ENCODE peak calls at places on chromosomes 5 and 9, in seven cellular contexts. One of them, this sample, is unnamed.

GRCh38 chr9:69181908-69182353 is 7.9 kb downstream of the TJP2 start:
- DNase-seq in suprapubic skin: no peak
- DNase-seq in uterus: no peak
- DNase-seq in neuronal stem cell: no peak
- DNase-seq in HepG2: no peak
- DNase-seq in psoas muscle: no peak
- DNase-seq in transverse colon: no peak
- DNase-seq in this sample: no peak

GRCh38 chr9:77386187-77386586 is 208.9 kb downstream of the VPS13A start:
- DNase-seq in uterus: no peak
- DNase-seq in transverse colon: no peak
- DNase-seq in suprapubic skin: no peak
- DNase-seq in psoas muscle: no peak
- DNase-seq in HepG2: no peak
- DNase-seq in neuronal stem cell: no peak
- DNase-seq in this sample: no peak

GRCh38 chr9:127711226-127711701 is 4.2 kb downstream of the PTRH1 start:
- DNase-seq in psoas muscle: no peak
- DNase-seq in neuronal stem cell: no peak
- DNase-seq in suprapubic skin: no peak
- DNase-seq in uterus: no peak
- DNase-seq in transverse colon: no peak
- DNase-seq in HepG2: no peak
- DNase-seq in this sample: no peak

GRCh38 chr9:16312962-16313546 is 557.4 kb downstream of the BNC2 start:
- DNase-seq in uterus: no peak
- DNase-seq in neuronal stem cell: no peak
- DNase-seq in HepG2: no peak
- DNase-seq in psoas muscle: no peak
- DNase-seq in suprapubic skin: no peak
- DNase-seq in transverse colon: no peak
- DNase-seq in this sample: no peak

GRCh38 chr5:94249430-94249829 is 369.0 kb downstream of the KIAA0825 start:
- DNase-seq in transverse colon: no peak
- DNase-seq in psoas muscle: no peak
- DNase-seq in suprapubic skin: no peak
- DNase-seq in HepG2: no peak
- DNase-seq in uterus: no peak
- DNase-seq in neuronal stem cell: no peak
- DNase-seq in this sample: no peak

GRCh38 chr9:70594546-70594945 is 180.1 kb upstream of the KLF9 start:
- DNase-seq in HepG2: no peak
- DNase-seq in uterus: no peak
- DNase-seq in transverse colon: no peak
- DNase-seq in suprapubic skin: no peak
- DNase-seq in psoas muscle: no peak
- DNase-seq in neuronal stem cell: no peak
- DNase-seq in this sample: no peak

GRCh38 chr5:171336486-171337206 is 27.6 kb downstream of the TLX3 start:
- DNase-seq in psoas muscle: no peak
- DNase-seq in neuronal stem cell: no peak
- DNase-seq in transverse colon: peak; percentile 20
- DNase-seq in HepG2: no peak
- DNase-seq in suprapubic skin: no peak
- DNase-seq in uterus: no peak
- DNase-seq in this sample: peak; percentile 13

GRCh38 chr5:115392611-115393010 is 96.2 kb upstream of the CCDC112 start:
- DNase-seq in psoas muscle: no peak
- DNase-seq in neuronal stem cell: no peak
- DNase-seq in HepG2: no peak
- DNase-seq in uterus: no peak
- DNase-seq in suprapubic skin: no peak
- DNase-seq in transverse colon: no peak
- DNase-seq in this sample: no peak

GRCh38 chr9:124770359-124771020 is 621 bp downstream of the NR6A1 start:
- DNase-seq in psoas muscle: peak; percentile 60
- DNase-seq in neuronal stem cell: no peak
- DNase-seq in suprapubic skin: no peak
- DNase-seq in transverse colon: peak; percentile 46
- DNase-seq in HepG2: no peak
- DNase-seq in uterus: no peak
- DNase-seq in this sample: no peak

GRCh38 chr5:8993031-8993430 is 552.8 kb downstream of the SEMA5A start:
- DNase-seq in psoas muscle: no peak
- DNase-seq in neuronal stem cell: no peak
- DNase-seq in HepG2: no peak
- DNase-seq in transverse colon: no peak
- DNase-seq in suprapubic skin: no peak
- DNase-seq in uterus: no peak
- DNase-seq in this sample: no peak

GRCh38 chr5:82295144-82295543 is 17.0 kb upstream of the RPS23 start:
- DNase-seq in uterus: no peak
- DNase-seq in HepG2: no peak
- DNase-seq in psoas muscle: no peak
- DNase-seq in suprapubic skin: no peak
- DNase-seq in transverse colon: no peak
- DNase-seq in neuronal stem cell: no peak
- DNase-seq in this sample: no peak

GRCh38 chr9:74379718-74380117 is 117.4 kb upstream of the RORB start:
- DNase-seq in suprapubic skin: no peak
- DNase-seq in uterus: no peak
- DNase-seq in psoas muscle: no peak
- DNase-seq in neuronal stem cell: peak; percentile 20
- DNase-seq in transverse colon: no peak
- DNase-seq in HepG2: peak; percentile 40
- DNase-seq in this sample: no peak

GRCh38 chr5:97019435-97020117 is 83.7 kb downstream of the LNPEP start:
- DNase-seq in transverse colon: no peak
- DNase-seq in psoas muscle: no peak
- DNase-seq in suprapubic skin: no peak
- DNase-seq in uterus: no peak
- DNase-seq in neuronal stem cell: peak; percentile 38
- DNase-seq in HepG2: no peak
- DNase-seq in this sample: no peak

GRCh38 chr9:137150485-137151060 is 11.6 kb downstream of the GRIN1 start:
- DNase-seq in suprapubic skin: no peak
- DNase-seq in neuronal stem cell: no peak
- DNase-seq in uterus: no peak
- DNase-seq in HepG2: peak; percentile 84
- DNase-seq in transverse colon: peak; percentile 71
- DNase-seq in psoas muscle: peak; percentile 72
- DNase-seq in this sample: no peak

GRCh38 chr5:177097016-177097985 is 10.6 kb downstream of the FGFR4 start:
- DNase-seq in transverse colon: no peak
- DNase-seq in HepG2: no peak
- DNase-seq in uterus: no peak
- DNase-seq in psoas muscle: peak; percentile 47
- DNase-seq in suprapubic skin: no peak
- DNase-seq in neuronal stem cell: no peak
- DNase-seq in this sample: no peak
- H3K4me1 ChIP-seq in transverse colon: peaks cover 24% of the 10 kb centered on the region
- H3K4me1 ChIP-seq in HepG2: peaks cover 98% of the 10 kb centered on the region
- H3K4me1 ChIP-seq in uterus: no peaks in the 10 kb centered on the region
- H3K4me1 ChIP-seq in psoas muscle: peaks cover 5% of the 10 kb centered on the region
- H3K4me1 ChIP-seq in suprapubic skin: no peaks in the 10 kb centered on the region
- H3K4me1 ChIP-seq in neuronal stem cell: peaks cover 5% of the 10 kb centered on the region
- H3K4me1 ChIP-seq in this sample: no peaks in the 10 kb centered on the region

DNA sequence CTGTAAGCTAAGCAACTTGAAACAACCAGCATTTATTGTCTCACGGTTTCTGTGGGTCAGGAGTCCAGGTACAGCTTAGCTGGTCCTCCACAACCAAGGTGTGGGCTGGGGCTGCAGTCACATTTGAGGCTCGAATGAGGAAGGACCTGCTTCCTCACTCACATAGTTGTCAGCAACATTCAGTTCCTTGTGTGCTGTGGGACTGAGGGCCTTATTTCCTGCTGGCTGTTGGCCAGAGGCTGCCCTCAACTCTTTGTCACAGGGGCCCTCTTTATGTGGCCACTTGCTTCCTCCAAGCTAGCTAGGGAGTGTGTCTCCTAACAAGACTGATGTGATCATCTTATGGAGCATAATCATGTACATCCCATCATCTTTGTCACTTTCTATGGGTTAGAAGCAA is 29.2 kb upstream of the SEMA4D start:
- DNase-seq in neuronal stem cell: no peak
- DNase-seq in HepG2: no peak
- DNase-seq in suprapubic skin: no peak
- DNase-seq in psoas muscle: no peak
- DNase-seq in transverse colon: peak; percentile 40
- DNase-seq in uterus: no peak
- DNase-seq in this sample: peak; percentile 35
- H3K4me1 ChIP-seq in neuronal stem cell: peaks cover 4% of the 10 kb centered on the region
- H3K4me1 ChIP-seq in HepG2: peaks cover 28% of the 10 kb centered on the region
- H3K4me1 ChIP-seq in suprapubic skin: peaks cover 12% of the 10 kb centered on the region
- H3K4me1 ChIP-seq in psoas muscle: no peaks in the 10 kb centered on the region
- H3K4me1 ChIP-seq in transverse colon: peaks cover 5% of the 10 kb centered on the region
- H3K4me1 ChIP-seq in uterus: no peaks in the 10 kb centered on the region
- H3K4me1 ChIP-seq in this sample: no peaks in the 10 kb centered on the region

GRCh38 chr5:150146235-150146634 is 9.4 kb downstream of the PDGFRB start:
- DNase-seq in transverse colon: no peak
- DNase-seq in psoas muscle: no peak
- DNase-seq in suprapubic skin: no peak
- DNase-seq in HepG2: no peak
- DNase-seq in neuronal stem cell: no peak
- DNase-seq in uterus: no peak
- DNase-seq in this sample: no peak

GRCh38 chr5:150142800-150143724 is 12.6 kb downstream of the PDGFRB start:
- DNase-seq in suprapubic skin: peak; percentile 94
- DNase-seq in HepG2: peak; percentile 91
- DNase-seq in neuronal stem cell: no peak
- DNase-seq in uterus: peak; percentile 96
- DNase-seq in psoas muscle: peak; percentile 90
- DNase-seq in transverse colon: peak; percentile 64
- DNase-seq in this sample: peak; percentile 72

GRCh38 chr5:150144211-150144801 is 11.3 kb downstream of the PDGFRB start:
- DNase-seq in psoas muscle: peak; percentile 73
- DNase-seq in uterus: peak; percentile 87
- DNase-seq in HepG2: no peak
- DNase-seq in transverse colon: no peak
- DNase-seq in neuronal stem cell: no peak
- DNase-seq in suprapubic skin: no peak
- DNase-seq in this sample: peak; percentile 74

GRCh38 chr5:150143725-150144058 is 12.0 kb downstream of the PDGFRB start:
- DNase-seq in suprapubic skin: no peak
- DNase-seq in HepG2: no peak
- DNase-seq in psoas muscle: no peak
- DNase-seq in neuronal stem cell: no peak
- DNase-seq in transverse colon: no peak
- DNase-seq in uterus: peak; percentile 60
- DNase-seq in this sample: no peak

DNA sequence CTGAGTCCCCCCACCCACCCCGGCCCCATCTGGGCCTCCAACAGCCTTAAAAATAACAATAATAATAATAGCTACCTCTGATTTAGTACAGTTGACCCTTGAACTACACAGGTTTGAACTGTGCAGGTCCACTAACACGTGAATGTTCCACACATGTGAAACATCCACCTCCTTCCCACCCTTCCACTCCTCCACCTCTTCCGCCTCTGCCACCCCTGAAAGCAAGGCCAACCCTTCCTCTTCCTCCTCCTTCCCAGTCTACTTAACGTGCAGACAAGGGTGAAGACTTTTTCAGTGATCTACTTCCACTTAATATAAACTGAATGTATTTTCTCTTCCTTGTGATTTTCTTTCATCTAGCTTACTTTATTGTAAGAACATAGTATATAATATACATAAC is 10.8 kb downstream of the PDGFRB start:
- DNase-seq in neuronal stem cell: no peak
- DNase-seq in uterus: no peak
- DNase-seq in suprapubic skin: no peak
- DNase-seq in HepG2: no peak
- DNase-seq in transverse colon: no peak
- DNase-seq in psoas muscle: no peak
- DNase-seq in this sample: no peak
- H3K4me1 ChIP-seq in neuronal stem cell: peaks cover 63% of the 10 kb centered on the region
- H3K4me1 ChIP-seq in uterus: peaks cover 39% of the 10 kb centered on the region
- H3K4me1 ChIP-seq in suprapubic skin: peaks cover 53% of the 10 kb centered on the region
- H3K4me1 ChIP-seq in HepG2: peaks cover 79% of the 10 kb centered on the region
- H3K4me1 ChIP-seq in transverse colon: peaks cover 43% of the 10 kb centered on the region
- H3K4me1 ChIP-seq in psoas muscle: peaks cover 10% of the 10 kb centered on the region
- H3K4me1 ChIP-seq in this sample: peaks cover 77% of the 10 kb centered on the region

GRCh38 chr9:121713400-121714070 is 62.1 kb downstream of the DAB2IP start:
- DNase-seq in psoas muscle: no peak
- DNase-seq in transverse colon: no peak
- DNase-seq in neuronal stem cell: no peak
- DNase-seq in suprapubic skin: no peak
- DNase-seq in uterus: no peak
- DNase-seq in HepG2: no peak
- DNase-seq in this sample: no peak

GRCh38 chr9:121709798-121710197 is 58.4 kb downstream of the DAB2IP start:
- DNase-seq in HepG2: no peak
- DNase-seq in neuronal stem cell: no peak
- DNase-seq in transverse colon: no peak
- DNase-seq in uterus: no peak
- DNase-seq in suprapubic skin: no peak
- DNase-seq in psoas muscle: peak; percentile 77
- DNase-seq in this sample: no peak

GRCh38 chr9:121714075-121714705 is 62.8 kb downstream of the DAB2IP start:
- DNase-seq in suprapubic skin: no peak
- DNase-seq in neuronal stem cell: no peak
- DNase-seq in transverse colon: no peak
- DNase-seq in uterus: no peak
- DNase-seq in HepG2: no peak
- DNase-seq in psoas muscle: no peak
- DNase-seq in this sample: no peak

GRCh38 chr9:121708768-121709488 is 57.5 kb downstream of the DAB2IP start:
- DNase-seq in HepG2: no peak
- DNase-seq in uterus: no peak
- DNase-seq in suprapubic skin: no peak
- DNase-seq in transverse colon: no peak
- DNase-seq in psoas muscle: no peak
- DNase-seq in neuronal stem cell: no peak
- DNase-seq in this sample: no peak

GRCh38 chr9:121711281-121711680 is 59.8 kb downstream of the DAB2IP start:
- DNase-seq in uterus: no peak
- DNase-seq in HepG2: no peak
- DNase-seq in suprapubic skin: no peak
- DNase-seq in transverse colon: no peak
- DNase-seq in psoas muscle: no peak
- DNase-seq in neuronal stem cell: no peak
- DNase-seq in this sample: no peak
- H3K4me1 ChIP-seq in uterus: no peaks in the 10 kb centered on the region
- H3K4me1 ChIP-seq in HepG2: no peaks in the 10 kb centered on the region
- H3K4me1 ChIP-seq in suprapubic skin: peaks cover 12% of the 10 kb centered on the region
- H3K4me1 ChIP-seq in transverse colon: peaks cover 16% of the 10 kb centered on the region
- H3K4me1 ChIP-seq in psoas muscle: peaks cover 76% of the 10 kb centered on the region
- H3K4me1 ChIP-seq in neuronal stem cell: no peaks in the 10 kb centered on the region
- H3K4me1 ChIP-seq in this sample: peaks cover 2% of the 10 kb centered on the region

GRCh38 chr5:143350341-143350740 is 53.1 kb downstream of the NR3C1 start:
- DNase-seq in HepG2: no peak
- DNase-seq in suprapubic skin: no peak
- DNase-seq in transverse colon: no peak
- DNase-seq in uterus: no peak
- DNase-seq in neuronal stem cell: no peak
- DNase-seq in psoas muscle: no peak
- DNase-seq in this sample: no peak
- H3K4me1 ChIP-seq in HepG2: peaks cover 46% of the 10 kb centered on the region
- H3K4me1 ChIP-seq in suprapubic skin: peaks cover 76% of the 10 kb centered on the region
- H3K4me1 ChIP-seq in transverse colon: peaks cover 36% of the 10 kb centered on the region
- H3K4me1 ChIP-seq in uterus: peaks cover 10% of the 10 kb centered on the region
- H3K4me1 ChIP-seq in neuronal stem cell: no peaks in the 10 kb centered on the region
- H3K4me1 ChIP-seq in psoas muscle: peaks cover 98% of the 10 kb centered on the region
- H3K4me1 ChIP-seq in this sample: peaks cover 63% of the 10 kb centered on the region

This sample was measured in tibial nerve.